ENCODE peak calls at places on chromosomes 6 and 20, in four cellular contexts. M, S, R and U are unnamed samples.

GRCh38 chr20:46084805-46085792 is 4.7 kb downstream of the NCOA5 start:
- DNase-seq in M (peak), S (no peak), R (no peak), U (peak)

GRCh38 chr20:63706027-63706695 is 1.6 kb downstream of the ARFRP1 start:
- DNase-seq in M (no peak), S (no peak), R (no peak), U (no peak)

GRCh38 chr6:163793584-163793983 is 379.1 kb downstream of the QKI start:
- DNase-seq in M (peak), S (no peak), R (no peak), U (peak)

GRCh38 chr6:20202070-20202658 is 10.1 kb downstream of the MBOAT1 start:
- DNase-seq in M (peak), S (no peak), R (peak), U (peak)

GRCh38 chr6:160043784-160044183 is 74.9 kb downstream of the IGF2R start:
- DNase-seq in M (no peak), S (no peak), R (no peak), U (no peak)

GRCh38 chr20:31542201-31542842 is 28.1 kb downstream of the HM13 start:
- DNase-seq in M (no peak), S (no peak), R (no peak), U (no peak)

GRCh38 chr6:29887819-29888581 is 54.3 kb upstream of the HLA-A start:
- DNase-seq in M (peak), S (peak), R (peak), U (no peak)

GRCh38 chr6:33073431-33073871 is at the start of gene HLA-DPA1:
- DNase-seq in M (no peak), S (no peak), R (peak), U (no peak)

GRCh38 chr6:127266892-127267741 is 453 bp downstream of the RNF146 start:
- DNase-seq in M (peak), S (peak), R (peak), U (no peak)

GRCh38 chr6:137666202-137666774 is 172.1 kb upstream of the OLIG3 start:
- DNase-seq in M (no peak), S (no peak), R (peak), U (no peak)

GRCh38 chr6:110613356-110613755 is 136.9 kb upstream of the SLC22A16 start:
- DNase-seq in M (no peak), S (no peak), R (no peak), U (no peak)

GRCh38 chr20:44019638-44020335 is 105.1 kb downstream of the TOX2 start:
- DNase-seq in M (no peak), S (no peak), R (no peak), U (no peak)

DNA sequence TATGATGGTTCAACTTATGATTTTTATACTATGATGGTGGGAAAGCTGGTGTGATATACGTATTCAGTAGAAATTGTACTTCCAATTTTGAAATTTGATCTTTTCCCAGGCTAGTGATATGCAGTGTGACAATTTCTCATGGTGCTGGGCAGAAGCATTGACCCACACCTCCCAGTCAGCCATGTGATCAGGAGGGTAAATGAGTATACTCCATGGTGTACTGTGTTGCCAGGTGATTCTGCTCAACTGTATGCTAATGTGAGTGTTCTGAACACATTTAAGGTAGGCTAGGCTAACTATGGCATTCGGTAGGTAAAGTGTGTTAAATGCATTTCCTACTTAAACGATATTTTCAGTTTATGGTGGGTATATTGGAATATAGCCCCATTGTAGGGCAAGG is 19.1 kb downstream of the PTPRA start:
- DNase-seq in M (no peak), S (no peak), R (no peak), U (no peak)
- H3K4me3 ChIP-seq in M (no peak), S (no peak), R (no peak), U (no peak)

GRCh38 chr20:22524393-22525015 is 59.9 kb downstream of the FOXA2 start:
- DNase-seq in M (no peak), S (no peak), R (no peak), U (no peak)
- H3K4me3 ChIP-seq in M (no peak), S (no peak), R (no peak), U (no peak)

GRCh38 chr6:165986647-165987482 is 180.8 kb downstream of the TBXT start:
- DNase-seq in M (peak), S (no peak), R (no peak), U (no peak)

GRCh38 chr6:165990216-165990615 is 177.4 kb downstream of the TBXT start:
- DNase-seq in M (no peak), S (no peak), R (no peak), U (no peak)

GRCh38 chr6:165987483-165988305 is 180.0 kb downstream of the TBXT start:
- DNase-seq in M (peak), S (peak), R (no peak), U (peak)

GRCh38 chr6:165988757-165989456 is 178.7 kb downstream of the TBXT start:
- DNase-seq in M (peak), S (no peak), R (no peak), U (no peak)

GRCh38 chr6:165988306-165988756 is 179.3 kb downstream of the TBXT start:
- DNase-seq in M (no peak), S (no peak), R (no peak), U (no peak)
- H3K4me3 ChIP-seq in M (peak), S (peak), R (no peak), U (peak)

DNA sequence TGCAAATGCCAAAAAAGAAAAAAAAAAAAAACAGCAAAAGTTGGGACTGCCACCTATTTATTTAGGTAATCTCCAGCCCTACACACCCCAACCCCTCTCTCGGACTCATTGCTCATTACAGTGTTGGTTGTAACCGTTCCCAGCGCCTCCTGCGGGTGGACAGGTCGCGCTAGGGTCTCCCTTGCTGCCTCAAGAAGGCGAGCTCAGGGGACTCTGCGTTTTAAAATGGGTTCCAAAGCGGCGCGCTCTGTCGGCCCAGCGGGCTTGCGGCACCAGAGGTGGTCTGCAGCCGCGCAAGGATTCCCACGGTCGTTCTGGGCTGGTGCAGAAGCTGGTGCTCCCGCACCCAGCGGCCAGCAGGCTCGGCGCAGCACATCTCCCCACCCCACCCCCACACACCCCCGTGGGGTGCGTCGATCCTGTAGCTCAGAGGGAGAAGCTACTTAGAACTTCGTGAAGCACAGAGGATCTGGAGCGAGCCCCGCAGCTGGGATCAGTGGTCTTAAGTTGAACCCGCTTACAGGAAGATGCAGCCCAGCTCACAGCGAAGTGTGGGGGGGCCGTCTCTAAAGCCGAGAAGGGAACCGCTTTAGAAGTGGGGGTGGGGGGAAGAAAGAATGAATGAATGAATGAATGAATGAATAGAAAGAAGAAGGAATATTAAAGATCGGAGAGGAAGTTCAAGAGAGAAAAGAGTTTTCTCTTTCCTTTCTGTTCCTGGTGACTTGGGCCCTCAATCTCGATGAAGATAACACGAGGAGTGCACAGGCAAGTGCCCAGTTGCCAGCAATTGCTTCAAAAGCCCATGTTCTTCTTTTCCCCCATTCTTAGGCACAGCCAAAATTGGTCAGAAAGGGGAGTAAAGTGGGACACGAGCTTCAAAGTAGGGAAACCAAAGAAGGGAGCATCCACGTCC is 766 bp downstream of the TFAP2A start:
- DNase-seq in M (no peak), S (no peak), R (no peak), U (no peak)
- H3K4me3 ChIP-seq in M (no peak), S (peak), R (peak), U (no peak)

GRCh38 chr6:50819527-50819905 is 845 bp downstream of the TFAP2B start:
- DNase-seq in M (no peak), S (no peak), R (no peak), U (no peak)
- H3K4me3 ChIP-seq in M (no peak), S (no peak), R (peak), U (no peak)